ENCODE peak calls at places on chromosome 4, in nine cellular contexts. One of them, this sample, is unnamed.

GRCh38 chr4:98473046-98473445 is 185.4 kb downstream of the TSPAN5 start:
- DNase-seq in chondrocyte: no peak
- DNase-seq in MCF 10A: peak; percentile 79
- DNase-seq in mammary epithelial cell: peak; percentile 51
- DNase-seq in lung microvascular endothelial cell: no peak
- DNase-seq in pulmonary artery endothelial cell: no peak
- DNase-seq in NCI-H2171 treated with DMSO at 0.1 percent for 48 hours: no peak
- DNase-seq in stimulated activated naive CD8-positive, alpha-beta T cell treated with anti-CD3 and anti-CD28 coated beads, Interleukin-15, amount 100 ng/mL, for 72 hours: no peak
- DNase-seq in stimulated activated CD4-positive, alpha-beta T cell treated with anti-CD3 and anti-CD28 coated beads, Interleukin-1b, Interleukin-23, amount 100 ng/mL, for 24 hours: no peak
- DNase-seq in this sample: no peak

GRCh38 chr4:113116414-113117345 is 67.2 kb downstream of the ANK2 start:
- DNase-seq in chondrocyte: no peak
- DNase-seq in MCF 10A: no peak
- DNase-seq in mammary epithelial cell: no peak
- DNase-seq in lung microvascular endothelial cell: no peak
- DNase-seq in pulmonary artery endothelial cell: no peak
- DNase-seq in NCI-H2171 treated with DMSO at 0.1 percent for 48 hours: no peak
- DNase-seq in stimulated activated naive CD8-positive, alpha-beta T cell treated with anti-CD3 and anti-CD28 coated beads, Interleukin-15, amount 100 ng/mL, for 72 hours: no peak
- DNase-seq in stimulated activated CD4-positive, alpha-beta T cell treated with anti-CD3 and anti-CD28 coated beads, Interleukin-1b, Interleukin-23, amount 100 ng/mL, for 24 hours: no peak
- DNase-seq in this sample: no peak

GRCh38 chr4:164368894-164369293 is 385.0 kb upstream of the SMIM31 start:
- DNase-seq in chondrocyte: no peak
- DNase-seq in MCF 10A: no peak
- DNase-seq in mammary epithelial cell: no peak
- DNase-seq in lung microvascular endothelial cell: no peak
- DNase-seq in pulmonary artery endothelial cell: no peak
- DNase-seq in NCI-H2171 treated with DMSO at 0.1 percent for 48 hours: no peak
- DNase-seq in stimulated activated naive CD8-positive, alpha-beta T cell treated with anti-CD3 and anti-CD28 coated beads, Interleukin-15, amount 100 ng/mL, for 72 hours: no peak
- DNase-seq in stimulated activated CD4-positive, alpha-beta T cell treated with anti-CD3 and anti-CD28 coated beads, Interleukin-1b, Interleukin-23, amount 100 ng/mL, for 24 hours: no peak
- DNase-seq in this sample: no peak

GRCh38 chr4:78971326-78971725 is 32.1 kb upstream of the PAQR3 start:
- DNase-seq in chondrocyte: no peak
- DNase-seq in MCF 10A: no peak
- DNase-seq in mammary epithelial cell: no peak
- DNase-seq in lung microvascular endothelial cell: no peak
- DNase-seq in pulmonary artery endothelial cell: no peak
- DNase-seq in NCI-H2171 treated with DMSO at 0.1 percent for 48 hours: no peak
- DNase-seq in stimulated activated naive CD8-positive, alpha-beta T cell treated with anti-CD3 and anti-CD28 coated beads, Interleukin-15, amount 100 ng/mL, for 72 hours: no peak
- DNase-seq in stimulated activated CD4-positive, alpha-beta T cell treated with anti-CD3 and anti-CD28 coated beads, Interleukin-1b, Interleukin-23, amount 100 ng/mL, for 24 hours: no peak
- DNase-seq in this sample: no peak

GRCh38 chr4:187770345-187770744 is 225.2 kb upstream of the ZFP42 start:
- DNase-seq in chondrocyte: no peak
- DNase-seq in MCF 10A: no peak
- DNase-seq in mammary epithelial cell: no peak
- DNase-seq in lung microvascular endothelial cell: no peak
- DNase-seq in pulmonary artery endothelial cell: no peak
- DNase-seq in NCI-H2171 treated with DMSO at 0.1 percent for 48 hours: no peak
- DNase-seq in stimulated activated naive CD8-positive, alpha-beta T cell treated with anti-CD3 and anti-CD28 coated beads, Interleukin-15, amount 100 ng/mL, for 72 hours: no peak
- DNase-seq in stimulated activated CD4-positive, alpha-beta T cell treated with anti-CD3 and anti-CD28 coated beads, Interleukin-1b, Interleukin-23, amount 100 ng/mL, for 24 hours: no peak
- DNase-seq in this sample: no peak

GRCh38 chr4:7323461-7323871 is 111.3 kb downstream of the PSAPL1 start:
- DNase-seq in chondrocyte: peak; percentile 67
- DNase-seq in MCF 10A: no peak
- DNase-seq in mammary epithelial cell: no peak
- DNase-seq in lung microvascular endothelial cell: no peak
- DNase-seq in pulmonary artery endothelial cell: no peak
- DNase-seq in NCI-H2171 treated with DMSO at 0.1 percent for 48 hours: no peak
- DNase-seq in stimulated activated naive CD8-positive, alpha-beta T cell treated with anti-CD3 and anti-CD28 coated beads, Interleukin-15, amount 100 ng/mL, for 72 hours: no peak
- DNase-seq in stimulated activated CD4-positive, alpha-beta T cell treated with anti-CD3 and anti-CD28 coated beads, Interleukin-1b, Interleukin-23, amount 100 ng/mL, for 24 hours: no peak
- DNase-seq in this sample: no peak

GRCh38 chr4:1604181-1604705 is 79.9 kb downstream of the FAM53A start:
- DNase-seq in chondrocyte: peak; percentile 89
- DNase-seq in MCF 10A: peak; percentile 8
- DNase-seq in mammary epithelial cell: no peak
- DNase-seq in lung microvascular endothelial cell: no peak
- DNase-seq in pulmonary artery endothelial cell: no peak
- DNase-seq in NCI-H2171 treated with DMSO at 0.1 percent for 48 hours: no peak
- DNase-seq in stimulated activated naive CD8-positive, alpha-beta T cell treated with anti-CD3 and anti-CD28 coated beads, Interleukin-15, amount 100 ng/mL, for 72 hours: no peak
- DNase-seq in stimulated activated CD4-positive, alpha-beta T cell treated with anti-CD3 and anti-CD28 coated beads, Interleukin-1b, Interleukin-23, amount 100 ng/mL, for 24 hours: no peak
- DNase-seq in this sample: no peak

GRCh38 chr4:128871948-128872347 is 62.4 kb downstream of the JADE1 start:
- DNase-seq in chondrocyte: no peak
- DNase-seq in MCF 10A: peak; percentile 87
- DNase-seq in mammary epithelial cell: peak; percentile 20
- DNase-seq in lung microvascular endothelial cell: no peak
- DNase-seq in pulmonary artery endothelial cell: no peak
- DNase-seq in NCI-H2171 treated with DMSO at 0.1 percent for 48 hours: no peak
- DNase-seq in stimulated activated naive CD8-positive, alpha-beta T cell treated with anti-CD3 and anti-CD28 coated beads, Interleukin-15, amount 100 ng/mL, for 72 hours: no peak
- DNase-seq in stimulated activated CD4-positive, alpha-beta T cell treated with anti-CD3 and anti-CD28 coated beads, Interleukin-1b, Interleukin-23, amount 100 ng/mL, for 24 hours: no peak
- DNase-seq in this sample: no peak

GRCh38 chr4:180542445-180543100 is 1700.6 kb upstream of the TENM3 start:
- DNase-seq in chondrocyte: no peak
- DNase-seq in MCF 10A: peak; percentile 95
- DNase-seq in mammary epithelial cell: peak; percentile 72
- DNase-seq in lung microvascular endothelial cell: no peak
- DNase-seq in pulmonary artery endothelial cell: no peak
- DNase-seq in NCI-H2171 treated with DMSO at 0.1 percent for 48 hours: no peak
- DNase-seq in stimulated activated naive CD8-positive, alpha-beta T cell treated with anti-CD3 and anti-CD28 coated beads, Interleukin-15, amount 100 ng/mL, for 72 hours: no peak
- DNase-seq in stimulated activated CD4-positive, alpha-beta T cell treated with anti-CD3 and anti-CD28 coated beads, Interleukin-1b, Interleukin-23, amount 100 ng/mL, for 24 hours: no peak
- DNase-seq in this sample: no peak

GRCh38 chr4:145034727-145035211 is 63.2 kb downstream of the ANAPC10 start:
- DNase-seq in chondrocyte: no peak
- DNase-seq in MCF 10A: peak; percentile 74
- DNase-seq in mammary epithelial cell: peak; percentile 54
- DNase-seq in lung microvascular endothelial cell: no peak
- DNase-seq in pulmonary artery endothelial cell: no peak
- DNase-seq in NCI-H2171 treated with DMSO at 0.1 percent for 48 hours: no peak
- DNase-seq in stimulated activated naive CD8-positive, alpha-beta T cell treated with anti-CD3 and anti-CD28 coated beads, Interleukin-15, amount 100 ng/mL, for 72 hours: no peak
- DNase-seq in stimulated activated CD4-positive, alpha-beta T cell treated with anti-CD3 and anti-CD28 coated beads, Interleukin-1b, Interleukin-23, amount 100 ng/mL, for 24 hours: no peak
- DNase-seq in this sample: no peak

GRCh38 chr4:53192017-53192416 is 173.8 kb downstream of the SCFD2 start:
- DNase-seq in chondrocyte: no peak
- DNase-seq in MCF 10A: no peak
- DNase-seq in mammary epithelial cell: no peak
- DNase-seq in lung microvascular endothelial cell: no peak
- DNase-seq in pulmonary artery endothelial cell: no peak
- DNase-seq in NCI-H2171 treated with DMSO at 0.1 percent for 48 hours: no peak
- DNase-seq in stimulated activated naive CD8-positive, alpha-beta T cell treated with anti-CD3 and anti-CD28 coated beads, Interleukin-15, amount 100 ng/mL, for 72 hours: no peak
- DNase-seq in stimulated activated CD4-positive, alpha-beta T cell treated with anti-CD3 and anti-CD28 coated beads, Interleukin-1b, Interleukin-23, amount 100 ng/mL, for 24 hours: no peak
- DNase-seq in this sample: no peak

GRCh38 chr4:52752921-52753320 is 1.7 kb upstream of the ERVMER34-1 start:
- DNase-seq in chondrocyte: no peak
- DNase-seq in MCF 10A: no peak
- DNase-seq in mammary epithelial cell: no peak
- DNase-seq in lung microvascular endothelial cell: no peak
- DNase-seq in pulmonary artery endothelial cell: no peak
- DNase-seq in NCI-H2171 treated with DMSO at 0.1 percent for 48 hours: no peak
- DNase-seq in stimulated activated naive CD8-positive, alpha-beta T cell treated with anti-CD3 and anti-CD28 coated beads, Interleukin-15, amount 100 ng/mL, for 72 hours: no peak
- DNase-seq in stimulated activated CD4-positive, alpha-beta T cell treated with anti-CD3 and anti-CD28 coated beads, Interleukin-1b, Interleukin-23, amount 100 ng/mL, for 24 hours: no peak
- DNase-seq in this sample: no peak